ENCODE peak calls at places on chromosomes 3 and 15, in six cellular contexts. One of them, this sample, is unnamed.

GRCh38 chr3:73556520-73557371 is 68.0 kb downstream of the PDZRN3 start:
- DNase-seq in PC-3: no peak
- DNase-seq in lower leg skin: no peak
- DNase-seq in sciatic nerve: no peak
- DNase-seq in T-helper 17 cell: no peak
- DNase-seq in anterior cingulate cortex: no peak
- DNase-seq in this sample: no peak

GRCh38 chr3:85270488-85270887 is 311.7 kb downstream of the CADM2 start:
- DNase-seq in lower leg skin: no peak
- DNase-seq in T-helper 17 cell: no peak
- DNase-seq in sciatic nerve: no peak
- DNase-seq in PC-3: peak
- DNase-seq in anterior cingulate cortex: no peak
- DNase-seq in this sample: no peak

GRCh38 chr15:64092864-64093626 is 593 bp downstream of the CIAO2A start:
- DNase-seq in sciatic nerve: no peak
- DNase-seq in PC-3: peak
- DNase-seq in lower leg skin: no peak
- DNase-seq in anterior cingulate cortex: no peak
- DNase-seq in T-helper 17 cell: peak
- DNase-seq in this sample: peak

GRCh38 chr3:157156844-157157635 is 2.9 kb downstream of the CCNL1 start:
- DNase-seq in PC-3: no peak
- DNase-seq in sciatic nerve: no peak
- DNase-seq in T-helper 17 cell: no peak
- DNase-seq in anterior cingulate cortex: no peak
- DNase-seq in lower leg skin: no peak
- DNase-seq in this sample: no peak

GRCh38 chr3:141379250-141379872 is 11.1 kb downstream of the ZBTB38 start:
- DNase-seq in anterior cingulate cortex: no peak
- DNase-seq in lower leg skin: no peak
- DNase-seq in sciatic nerve: no peak
- DNase-seq in PC-3: no peak
- DNase-seq in T-helper 17 cell: no peak
- DNase-seq in this sample: no peak

GRCh38 chr3:39407773-39408492 is 1.4 kb downstream of the RPSA start:
- DNase-seq in lower leg skin: no peak
- DNase-seq in sciatic nerve: no peak
- DNase-seq in T-helper 17 cell: no peak
- DNase-seq in anterior cingulate cortex: no peak
- DNase-seq in PC-3: no peak
- DNase-seq in this sample: no peak

GRCh38 chr15:91051248-91051647 is 28.9 kb upstream of the VPS33B start:
- DNase-seq in anterior cingulate cortex: no peak
- DNase-seq in lower leg skin: no peak
- DNase-seq in sciatic nerve: no peak
- DNase-seq in PC-3: no peak
- DNase-seq in T-helper 17 cell: no peak
- DNase-seq in this sample: no peak

GRCh38 chr15:90090226-90090848 is 11.9 kb downstream of the IDH2 start:
- DNase-seq in anterior cingulate cortex: no peak
- DNase-seq in sciatic nerve: no peak
- DNase-seq in T-helper 17 cell: no peak
- DNase-seq in lower leg skin: no peak
- DNase-seq in PC-3: no peak
- DNase-seq in this sample: no peak

GRCh38 chr3:177831361-177831760 is 634.1 kb upstream of the TBL1XR1 start:
- DNase-seq in PC-3: no peak
- DNase-seq in anterior cingulate cortex: no peak
- DNase-seq in lower leg skin: no peak
- DNase-seq in T-helper 17 cell: no peak
- DNase-seq in sciatic nerve: no peak
- DNase-seq in this sample: no peak

GRCh38 chr3:177358085-177358967 is 161.0 kb upstream of the TBL1XR1 start:
- DNase-seq in sciatic nerve: peak
- DNase-seq in lower leg skin: peak
- DNase-seq in anterior cingulate cortex: no peak
- DNase-seq in T-helper 17 cell: peak
- DNase-seq in PC-3: peak
- DNase-seq in this sample: no peak

GRCh38 chr15:73683624-73684536 is at the start of gene CD276:
- DNase-seq in T-helper 17 cell: no peak
- DNase-seq in anterior cingulate cortex: peak
- DNase-seq in lower leg skin: peak
- DNase-seq in sciatic nerve: peak
- DNase-seq in PC-3: peak
- DNase-seq in this sample: no peak

GRCh38 chr15:56939257-56939656 is 20.8 kb downstream of the TCF12 start:
- DNase-seq in anterior cingulate cortex: no peak
- DNase-seq in PC-3: no peak
- DNase-seq in T-helper 17 cell: no peak
- DNase-seq in lower leg skin: no peak
- DNase-seq in sciatic nerve: no peak
- DNase-seq in this sample: no peak

GRCh38 chr3:197555281-197556261 is at the start of gene BDH1:
- DNase-seq in lower leg skin: no peak
- DNase-seq in T-helper 17 cell: peak
- DNase-seq in PC-3: peak
- DNase-seq in sciatic nerve: no peak
- DNase-seq in anterior cingulate cortex: no peak
- DNase-seq in this sample: peak

GRCh38 chr3:31096661-31097060 is 202.2 kb upstream of the GADL1 start:
- DNase-seq in sciatic nerve: no peak
- DNase-seq in lower leg skin: no peak
- DNase-seq in anterior cingulate cortex: no peak
- DNase-seq in PC-3: no peak
- DNase-seq in T-helper 17 cell: no peak
- DNase-seq in this sample: no peak

GRCh38 chr15:89806217-89806564 is 8.5 kb downstream of the ANPEP start:
- DNase-seq in sciatic nerve: no peak
- DNase-seq in T-helper 17 cell: no peak
- DNase-seq in lower leg skin: no peak
- DNase-seq in anterior cingulate cortex: no peak
- DNase-seq in PC-3: no peak
- DNase-seq in this sample: no peak

GRCh38 chr3:177905895-177906511 is 630.2 kb upstream of the KCNMB2 start:
- DNase-seq in anterior cingulate cortex: no peak
- DNase-seq in T-helper 17 cell: no peak
- DNase-seq in sciatic nerve: no peak
- DNase-seq in lower leg skin: no peak
- DNase-seq in PC-3: peak
- DNase-seq in this sample: no peak

This sample was measured in NCI-H446.